ENCODE peak calls at places on chromosomes 1 and 21, in seven cellular contexts. Q, E, H, L, A, J and Y are unnamed samples.

GRCh38 chr1:155192346-155193274 is 15.1 kb downstream of the THBS3 start:
- DNase-seq in Q (no peak), E (peak), H (no peak), L (no peak), A (no peak), J (no peak), Y (no peak)

GRCh38 chr21:45283611-45284455 is 3.9 kb downstream of the POFUT2 start:
- DNase-seq in Q (no peak), E (no peak), H (no peak), L (no peak), A (no peak), J (no peak), Y (no peak)

GRCh38 chr21:42262826-42263225 is 43.9 kb downstream of the ABCG1 start:
- DNase-seq in Q (peak), E (no peak), H (no peak), L (no peak), A (no peak), J (no peak), Y (no peak)

GRCh38 chr1:17239420-17239819 is 9.5 kb upstream of the PADI3 start:
- DNase-seq in Q (peak), E (peak), H (peak), L (peak), A (no peak), J (peak), Y (no peak)

GRCh38 chr1:16139473-16139962 is 16.4 kb downstream of the EPHA2 start:
- DNase-seq in Q (no peak), E (no peak), H (no peak), L (peak), A (no peak), J (no peak), Y (no peak)

GRCh38 chr1:228014235-228014930 is 7.6 kb downstream of the WNT3A start:
- DNase-seq in Q (no peak), E (no peak), H (no peak), L (peak), A (no peak), J (no peak), Y (no peak)

GRCh38 chr1:228344631-228345072 is 62.0 kb downstream of the TRIM11 start:
- DNase-seq in Q (no peak), E (no peak), H (no peak), L (no peak), A (no peak), J (no peak), Y (no peak)

GRCh38 chr1:54125671-54126070 is 27.1 kb downstream of the CDCP2 start:
- DNase-seq in Q (no peak), E (no peak), H (no peak), L (no peak), A (no peak), J (peak), Y (no peak)

GRCh38 chr1:72954943-72955342 is 672.6 kb upstream of the NEGR1 start:
- DNase-seq in Q (no peak), E (no peak), H (no peak), L (no peak), A (no peak), J (no peak), Y (no peak)

GRCh38 chr1:39102537-39103320 is 76.6 kb downstream of the NDUFS5 start:
- DNase-seq in Q (peak), E (peak), H (peak), L (peak), A (no peak), J (peak), Y (no peak)

GRCh38 chr1:20883766-20884165 is 96.7 kb upstream of the HP1BP3 start:
- DNase-seq in Q (no peak), E (no peak), H (no peak), L (peak), A (no peak), J (no peak), Y (no peak)

GRCh38 chr1:99648107-99648506 is 2.2 kb downstream of the PALMD start:
- DNase-seq in Q (no peak), E (no peak), H (no peak), L (peak), A (no peak), J (no peak), Y (no peak)

GRCh38 chr1:13917607-13918006 is 217.6 kb downstream of the PRDM2 start:
- DNase-seq in Q (no peak), E (no peak), H (no peak), L (no peak), A (no peak), J (no peak), Y (no peak)

GRCh38 chr1:223665592-223666312 is at the start of gene CAPN8:
- DNase-seq in Q (no peak), E (no peak), H (no peak), L (peak), A (no peak), J (no peak), Y (no peak)

GRCh38 chr1:111209622-111210021 is 9.2 kb upstream of the DENND2D start:
- DNase-seq in Q (no peak), E (no peak), H (no peak), L (no peak), A (no peak), J (no peak), Y (no peak)

GRCh38 chr1:18972531-18972930 is 16.1 kb upstream of the IFFO2 start:
- DNase-seq in Q (no peak), E (no peak), H (peak), L (no peak), A (no peak), J (no peak), Y (peak)

GRCh38 chr1:110309139-110309538 is 30.0 kb upstream of the RBM15 start:
- DNase-seq in Q (no peak), E (no peak), H (no peak), L (peak), A (no peak), J (no peak), Y (no peak)

GRCh38 chr21:41899431-41900202 is 20.5 kb upstream of the PRDM15 start:
- DNase-seq in Q (peak), E (no peak), H (peak), L (no peak), A (no peak), J (no peak), Y (no peak)

GRCh38 chr1:230271396-230272035 is 154.6 kb downstream of the PGBD5 start:
- DNase-seq in Q (no peak), E (peak), H (no peak), L (no peak), A (no peak), J (no peak), Y (no peak)